ENCODE peak calls at places on chromosome 3, in five cellular contexts. One of them, this sample, is unnamed.

GRCh38 chr3:196684548-196685407 is 27.3 kb downstream of the CEP19 start:
- DNase-seq in activated CD4-positive, alpha-beta T cell treated with anti-CD3 and anti-CD28 coated beads, Interleukin-2, amount 50 U/mL, for 1 hour: peak; percentile 55
- DNase-seq in HuH-7: peak; percentile 68
- DNase-seq in germinal center: peak; percentile 64
- DNase-seq in amniotic epithelial cell: peak; percentile 45
- DNase-seq in this sample: peak; percentile 62

GRCh38 chr3:73401616-73402265 is 223.0 kb downstream of the PDZRN3 start:
- DNase-seq in activated CD4-positive, alpha-beta T cell treated with anti-CD3 and anti-CD28 coated beads, Interleukin-2, amount 50 U/mL, for 1 hour: no peak
- DNase-seq in HuH-7: no peak
- DNase-seq in germinal center: no peak
- DNase-seq in amniotic epithelial cell: no peak
- DNase-seq in this sample: no peak

GRCh38 chr3:177281292-177281942 is 84.1 kb upstream of the TBL1XR1 start:
- DNase-seq in activated CD4-positive, alpha-beta T cell treated with anti-CD3 and anti-CD28 coated beads, Interleukin-2, amount 50 U/mL, for 1 hour: no peak
- DNase-seq in HuH-7: no peak
- DNase-seq in germinal center: peak; percentile 36
- DNase-seq in amniotic epithelial cell: no peak
- DNase-seq in this sample: no peak

GRCh38 chr3:10262027-10262426 is 13.8 kb downstream of the TATDN2 start:
- DNase-seq in activated CD4-positive, alpha-beta T cell treated with anti-CD3 and anti-CD28 coated beads, Interleukin-2, amount 50 U/mL, for 1 hour: no peak
- DNase-seq in HuH-7: no peak
- DNase-seq in germinal center: no peak
- DNase-seq in amniotic epithelial cell: no peak
- DNase-seq in this sample: no peak

GRCh38 chr3:30554317-30554690 is 52.1 kb upstream of the TGFBR2 start:
- DNase-seq in activated CD4-positive, alpha-beta T cell treated with anti-CD3 and anti-CD28 coated beads, Interleukin-2, amount 50 U/mL, for 1 hour: no peak
- DNase-seq in HuH-7: no peak
- DNase-seq in germinal center: no peak
- DNase-seq in amniotic epithelial cell: no peak
- DNase-seq in this sample: peak; percentile 44

GRCh38 chr3:53028641-53029040 is 17.2 kb downstream of the SFMBT1 start:
- DNase-seq in activated CD4-positive, alpha-beta T cell treated with anti-CD3 and anti-CD28 coated beads, Interleukin-2, amount 50 U/mL, for 1 hour: no peak
- DNase-seq in HuH-7: no peak
- DNase-seq in germinal center: no peak
- DNase-seq in amniotic epithelial cell: no peak
- DNase-seq in this sample: no peak

GRCh38 chr3:152496716-152497115 is 228.0 kb downstream of the MBNL1 start:
- DNase-seq in activated CD4-positive, alpha-beta T cell treated with anti-CD3 and anti-CD28 coated beads, Interleukin-2, amount 50 U/mL, for 1 hour: no peak
- DNase-seq in HuH-7: no peak
- DNase-seq in germinal center: peak; percentile 14
- DNase-seq in amniotic epithelial cell: no peak
- DNase-seq in this sample: no peak

GRCh38 chr3:148175215-148175614 is 522.5 kb upstream of the AGTR1 start:
- DNase-seq in activated CD4-positive, alpha-beta T cell treated with anti-CD3 and anti-CD28 coated beads, Interleukin-2, amount 50 U/mL, for 1 hour: no peak
- DNase-seq in HuH-7: no peak
- DNase-seq in germinal center: no peak
- DNase-seq in amniotic epithelial cell: peak; percentile 15
- DNase-seq in this sample: peak; percentile 74

GRCh38 chr3:13262493-13263211 is 157.5 kb downstream of the NUP210 start:
- DNase-seq in activated CD4-positive, alpha-beta T cell treated with anti-CD3 and anti-CD28 coated beads, Interleukin-2, amount 50 U/mL, for 1 hour: no peak
- DNase-seq in HuH-7: peak; percentile 84
- DNase-seq in germinal center: no peak
- DNase-seq in amniotic epithelial cell: peak; percentile 3
- DNase-seq in this sample: peak; percentile 4